ENCODE peak calls at places on chromosomes 11 and 22, in eight cellular contexts. C is heart left ventricle, Q is kidney, G is right lobe of liver, A is WTC11, H is MCF 10A, U is fibroblast of pulmonary artery, P is body of pancreas. K is an unnamed sample.
A peak's percentile ranks its signal among the peaks of the same experiment; 100 is the strongest.

GRCh38 chr22:20169253-20169822 is 18.5 kb upstream of the CCDC188 start:
- DNase-seq in C (no peak), U (no peak), H (no peak), G (no peak), A (no peak), P (no peak), Q (no peak), K (no peak)

GRCh38 chr11:86524603-86525352 is 147.6 kb downstream of the ME3 start:
- DNase-seq in Q (no peak), P (no peak), H (peak; percentile 49), G (no peak), C (no peak), U (peak; percentile 46), A (no peak), K (no peak)

GRCh38 chr11:61709572-61709971 is 29.4 kb downstream of the DAGLA start:
- DNase-seq in A (no peak), Q (no peak), G (no peak), H (no peak), U (no peak), P (no peak), C (no peak), K (no peak)

GRCh38 chr22:36075724-36076123 is 47.1 kb upstream of the RBFOX2 start:
- DNase-seq in G (no peak), Q (no peak), A (no peak), H (no peak), P (no peak), U (no peak), C (no peak), K (no peak)

GRCh38 chr11:132448334-132448995 is 1078.0 kb downstream of the NTM start:
- DNase-seq in A (no peak), C (no peak), U (no peak), Q (no peak), H (no peak), P (no peak), G (no peak), K (no peak)

GRCh38 chr22:44204937-44205712 is 24.4 kb downstream of the PARVG start:
- DNase-seq in H (no peak), A (peak; percentile 6), C (no peak), G (no peak), U (no peak), Q (no peak), P (no peak), K (no peak)

GRCh38 chr11:72078477-72078876 is 1.9 kb downstream of the NUMA1 start:
- DNase-seq in Q (no peak), C (no peak), P (no peak), A (no peak), G (no peak), U (no peak), H (no peak), K (no peak)

GRCh38 chr11:62439785-62440602 is 21.2 kb downstream of the SCGB1A1 start:
- DNase-seq in H (peak; percentile 34), G (no peak), C (no peak), Q (no peak), A (no peak), U (peak; percentile 74), P (no peak), K (no peak)

GRCh38 chr11:129090056-129090455 is 102.1 kb downstream of the ARHGAP32 start:
- DNase-seq in U (peak; percentile 68), A (no peak), P (no peak), G (no peak), C (no peak), H (no peak), Q (no peak), K (no peak)

GRCh38 chr22:29434288-29434687 is 4.1 kb upstream of the RFPL1 start:
- DNase-seq in H (no peak), Q (no peak), U (no peak), A (no peak), C (no peak), G (no peak), P (no peak), K (no peak)

GRCh38 chr11:30960387-30960992 is 374.3 kb upstream of the MPPED2 start:
- DNase-seq in U (peak; percentile 78), P (no peak), C (no peak), Q (no peak), A (no peak), H (peak; percentile 30), G (no peak), K (no peak)

GRCh38 chr11:16606784-16607674 is 131.4 kb upstream of the C11orf58 start:
- DNase-seq in P (peak; percentile 47), H (peak; percentile 20), A (peak; percentile 51), Q (peak; percentile 86), U (no peak), G (peak; percentile 62), C (peak; percentile 74), K (no peak)

GRCh38 chr11:23233075-23233474 is 372.8 kb upstream of the CCDC179 start:
- DNase-seq in P (no peak), A (no peak), C (no peak), H (no peak), U (peak; percentile 79), G (no peak), Q (no peak), K (no peak)

GRCh38 chr11:116219171-116219635 is 553.6 kb downstream of the BUD13 start:
- DNase-seq in G (no peak), U (no peak), C (no peak), A (no peak), Q (no peak), H (no peak), P (no peak), K (no peak)

GRCh38 chr22:42772647-42773046 is 52.0 kb upstream of the A4GALT start:
- DNase-seq in Q (no peak), C (no peak), U (no peak), H (no peak), P (no peak), A (no peak), G (no peak), K (no peak)

GRCh38 chr11:69121621-69122336 is 34.0 kb upstream of the SMIM38 start:
- DNase-seq in P (no peak), A (no peak), H (no peak), C (no peak), Q (peak; percentile 70), U (no peak), G (no peak), K (peak; percentile 27)

GRCh38 chr11:69122337-69122641 is 33.4 kb upstream of the SMIM38 start:
- DNase-seq in U (no peak), H (no peak), Q (no peak), C (no peak), P (no peak), A (no peak), G (no peak), K (peak; percentile 24)

GRCh38 chr11:69125861-69126260 is 29.9 kb upstream of the SMIM38 start:
- DNase-seq in Q (peak; percentile 43), P (no peak), A (peak; percentile 7), U (no peak), H (no peak), C (no peak), G (no peak), K (peak; percentile 9)

GRCh38 chr11:69122642-69123431 is 32.9 kb upstream of the SMIM38 start:
- DNase-seq in H (peak; percentile 92), A (peak; percentile 86), Q (peak; percentile 97), C (no peak), G (no peak), P (peak; percentile 80), U (peak; percentile 62), K (peak; percentile 40)

GRCh38 chr11:69123593-69124545 is 31.9 kb upstream of the SMIM38 start:
- DNase-seq in P (no peak), C (no peak), H (no peak), Q (peak; percentile 73), A (peak; percentile 30), U (no peak), G (no peak), K (peak; percentile 38)
- TF ChIP-seq CTCF in P (no peak), C (no peak), H (no peak), Q (no peak), A (no peak), U (no peak), G (no peak), K (no peak)

GRCh38 chr22:23591203-23591791 is 11.2 kb upstream of the IGLL1 start:
- DNase-seq in U (peak; percentile 76), H (peak; percentile 46), P (peak; percentile 77), Q (peak; percentile 77), C (peak; percentile 73), G (peak; percentile 72), A (peak; percentile 86), K (no peak)
- TF ChIP-seq CTCF in U (peak; percentile 95), H (peak; percentile 79), P (peak; percentile 64), Q (peak; percentile 85), C (peak; percentile 79), G (peak; percentile 69), A (peak; percentile 94), K (peak; percentile 91)

DNA sequence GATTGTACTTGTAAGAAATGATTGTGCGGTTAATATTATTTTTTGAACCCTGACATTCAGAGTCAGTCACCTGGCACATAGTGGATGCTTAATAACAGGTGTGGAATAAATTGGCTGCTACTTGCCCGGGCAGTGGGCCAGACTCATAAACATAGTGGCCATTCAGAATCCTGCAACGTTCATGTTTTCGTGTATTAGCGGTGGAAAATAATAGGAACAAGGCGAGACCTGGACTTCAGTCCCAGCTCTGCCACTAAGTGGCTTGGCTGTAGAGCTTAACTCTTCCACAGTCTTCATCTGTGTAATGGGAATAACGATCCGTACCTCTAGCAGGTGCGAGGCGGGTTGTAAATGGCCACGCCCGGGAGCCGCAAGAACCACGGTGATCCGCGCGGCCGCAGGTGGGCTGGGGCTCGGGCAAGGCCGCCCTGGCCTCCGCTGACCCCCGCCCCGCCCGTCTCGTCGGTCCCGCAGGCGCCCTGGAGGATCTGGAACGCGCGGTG is 761 bp upstream of the TMEM25 start:
- DNase-seq in P (peak; percentile 40), A (no peak), H (no peak), C (no peak), G (no peak), Q (no peak), U (peak; percentile 6), K (no peak)
- TF ChIP-seq CTCF in P (no peak), A (no peak), H (no peak), C (no peak), G (no peak), Q (no peak), U (no peak), K (no peak)

DNA sequence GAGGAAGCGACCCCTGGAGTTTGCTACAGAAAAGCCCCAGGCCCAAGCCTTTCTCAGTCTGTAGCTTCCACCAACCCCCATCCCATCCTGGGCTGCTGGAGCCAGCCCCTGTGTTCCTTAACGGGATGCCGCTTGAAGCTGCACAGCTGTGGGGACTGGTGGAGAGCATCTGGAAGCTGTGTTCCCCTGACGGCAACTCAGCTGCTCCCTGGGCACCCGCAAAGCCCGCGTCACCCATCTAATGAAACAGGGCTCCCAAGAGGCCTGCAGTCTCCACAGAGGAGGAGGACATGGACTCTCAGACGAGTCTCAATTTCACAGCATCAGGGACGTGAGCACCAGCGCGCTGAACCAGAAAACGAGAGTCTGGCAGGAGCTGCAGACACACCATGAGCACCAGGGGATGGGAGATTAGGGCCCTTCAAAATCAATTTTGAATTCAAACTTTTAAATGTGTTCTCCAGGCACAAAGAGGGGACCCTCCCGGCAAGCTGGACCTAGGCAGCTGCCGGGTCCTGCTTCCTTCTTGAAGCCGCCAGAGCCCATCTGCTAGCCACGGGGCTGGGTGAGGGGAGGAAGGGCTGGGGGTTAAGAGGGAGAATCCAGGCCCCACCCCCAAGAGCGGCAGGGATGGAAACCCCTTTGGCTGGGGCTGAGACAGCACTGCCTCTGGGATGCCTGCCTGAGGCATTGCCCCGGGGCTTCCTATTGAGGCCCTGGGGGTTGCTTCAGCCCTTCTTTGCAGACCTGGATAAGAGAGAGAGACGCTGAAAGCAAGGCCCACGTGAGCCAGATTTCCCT is 21.0 kb downstream of the LMO1 start:
- DNase-seq in H (no peak), U (no peak), Q (no peak), A (no peak), C (no peak), G (no peak), P (no peak), K (no peak)
- TF ChIP-seq CTCF in H (no peak), U (no peak), Q (no peak), A (no peak), C (no peak), G (no peak), P (no peak), K (no peak)

GRCh38 chr11:123477205-123477907 is 47.3 kb downstream of the GRAMD1B start:
- DNase-seq in A (no peak), U (no peak), G (no peak), C (no peak), P (no peak), Q (no peak), H (no peak), K (no peak)
- TF ChIP-seq CTCF in A (no peak), U (no peak), G (no peak), C (no peak), P (no peak), Q (no peak), H (no peak), K (no peak)

K was measured in CD14-positive monocyte.